ENCODE peak calls at places on chromosomes 4 and X, in four cellular contexts. One of them, this sample, is unnamed.

GRCh38 chrX:108312938-108313337 is 125.3 kb downstream of the COL4A6 start:
- DNase-seq in GM12891: no peak
- DNase-seq in K562: no peak
- DNase-seq in GM12878: no peak
- DNase-seq in this sample: no peak

GRCh38 chr4:155249036-155249566 is 40.7 kb downstream of the NPY2R start:
- DNase-seq in GM12878: no peak
- DNase-seq in GM12891: no peak
- DNase-seq in K562: no peak
- DNase-seq in this sample: no peak

GRCh38 chr4:177771645-177772044 is 329.4 kb upstream of the AGA start:
- DNase-seq in GM12878: no peak
- DNase-seq in GM12891: no peak
- DNase-seq in K562: no peak
- DNase-seq in this sample: no peak

GRCh38 chr4:182339246-182339645 is 96.0 kb downstream of the TENM3 start:
- DNase-seq in GM12891: no peak
- DNase-seq in K562: no peak
- DNase-seq in GM12878: no peak
- DNase-seq in this sample: no peak

GRCh38 chr4:144399927-144400326 is 246.0 kb upstream of the HHIP start:
- DNase-seq in GM12878: no peak
- DNase-seq in GM12891: no peak
- DNase-seq in K562: no peak
- DNase-seq in this sample: no peak

GRCh38 chrX:115494133-115494532 is 66.8 kb upstream of the PLS3 start:
- DNase-seq in GM12891: no peak
- DNase-seq in K562: no peak
- DNase-seq in GM12878: no peak
- DNase-seq in this sample: no peak

GRCh38 chr4:15294202-15294601 is 133.6 kb upstream of the C1QTNF7 start:
- DNase-seq in GM12878: no peak
- DNase-seq in GM12891: no peak
- DNase-seq in K562: no peak
- DNase-seq in this sample: no peak

GRCh38 chr4:78864405-78865024 is 74.7 kb downstream of the PAQR3 start:
- DNase-seq in K562: peak; percentile 24
- DNase-seq in GM12878: peak; percentile 44
- DNase-seq in GM12891: no peak
- DNase-seq in this sample: peak; percentile 56

GRCh38 chr4:26462874-26463273 is 27.4 kb downstream of the CCKAR start:
- DNase-seq in GM12891: no peak
- DNase-seq in GM12878: no peak
- DNase-seq in K562: no peak
- DNase-seq in this sample: no peak

GRCh38 chr4:3306465-3306864 is 13.6 kb downstream of the RGS12 start:
- DNase-seq in GM12891: no peak
- DNase-seq in GM12878: no peak
- DNase-seq in K562: no peak
- DNase-seq in this sample: no peak

GRCh38 chr4:103099691-103100392 is at the start of gene BDH2:
- DNase-seq in GM12891: peak; percentile 43
- DNase-seq in GM12878: peak; percentile 72
- DNase-seq in K562: peak; percentile 69
- DNase-seq in this sample: peak; percentile 82

GRCh38 chr4:26152051-26152450 is 168.8 kb upstream of the RBPJ start:
- DNase-seq in GM12891: no peak
- DNase-seq in GM12878: no peak
- DNase-seq in K562: no peak
- DNase-seq in this sample: no peak

GRCh38 chrX:10395643-10396042 is 224.7 kb downstream of the MID1 start:
- DNase-seq in GM12878: no peak
- DNase-seq in K562: no peak
- DNase-seq in GM12891: no peak
- DNase-seq in this sample: peak; percentile 88

GRCh38 chr4:3286335-3287175 is 6.3 kb upstream of the RGS12 start:
- DNase-seq in GM12891: no peak
- DNase-seq in GM12878: peak; percentile 70
- DNase-seq in K562: no peak
- DNase-seq in this sample: no peak

GRCh38 chr4:151728679-151729078 is 32.1 kb downstream of the GATB start:
- DNase-seq in GM12878: no peak
- DNase-seq in K562: no peak
- DNase-seq in GM12891: no peak
- DNase-seq in this sample: no peak

GRCh38 chr4:8248091-8248490 is 21.5 kb upstream of the HTRA3 start:
- DNase-seq in GM12891: no peak
- DNase-seq in K562: no peak
- DNase-seq in GM12878: no peak
- DNase-seq in this sample: no peak
- TF ChIP-seq SPI1 in GM12891: no peak
- TF ChIP-seq SPI1 in K562: no peak
- TF ChIP-seq SPI1 in GM12878: no peak
- TF ChIP-seq SPI1 in this sample: no peak

DNA sequence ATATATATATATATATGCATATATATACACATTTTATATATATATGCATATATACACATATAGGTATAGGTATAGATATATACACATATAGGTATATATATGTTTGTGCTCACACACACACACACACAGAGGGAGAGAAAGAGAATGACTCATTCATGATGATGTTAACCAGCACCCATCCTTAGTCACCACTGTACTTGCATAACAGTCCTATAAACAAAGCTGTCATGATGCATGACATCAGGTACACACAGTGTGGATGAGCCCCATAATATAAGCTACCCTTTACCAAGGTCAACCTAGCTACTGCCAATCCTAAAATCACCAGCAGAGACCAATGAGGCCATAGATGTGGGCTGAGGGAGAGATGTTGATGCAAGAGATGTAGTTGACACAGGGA is 1408.0 kb downstream of the RAPGEF2 start:
- DNase-seq in GM12878: no peak
- DNase-seq in GM12891: no peak
- DNase-seq in K562: no peak
- DNase-seq in this sample: no peak
- TF ChIP-seq SPI1 in GM12878: no peak
- TF ChIP-seq SPI1 in GM12891: no peak
- TF ChIP-seq SPI1 in K562: no peak
- TF ChIP-seq SPI1 in this sample: no peak

DNA sequence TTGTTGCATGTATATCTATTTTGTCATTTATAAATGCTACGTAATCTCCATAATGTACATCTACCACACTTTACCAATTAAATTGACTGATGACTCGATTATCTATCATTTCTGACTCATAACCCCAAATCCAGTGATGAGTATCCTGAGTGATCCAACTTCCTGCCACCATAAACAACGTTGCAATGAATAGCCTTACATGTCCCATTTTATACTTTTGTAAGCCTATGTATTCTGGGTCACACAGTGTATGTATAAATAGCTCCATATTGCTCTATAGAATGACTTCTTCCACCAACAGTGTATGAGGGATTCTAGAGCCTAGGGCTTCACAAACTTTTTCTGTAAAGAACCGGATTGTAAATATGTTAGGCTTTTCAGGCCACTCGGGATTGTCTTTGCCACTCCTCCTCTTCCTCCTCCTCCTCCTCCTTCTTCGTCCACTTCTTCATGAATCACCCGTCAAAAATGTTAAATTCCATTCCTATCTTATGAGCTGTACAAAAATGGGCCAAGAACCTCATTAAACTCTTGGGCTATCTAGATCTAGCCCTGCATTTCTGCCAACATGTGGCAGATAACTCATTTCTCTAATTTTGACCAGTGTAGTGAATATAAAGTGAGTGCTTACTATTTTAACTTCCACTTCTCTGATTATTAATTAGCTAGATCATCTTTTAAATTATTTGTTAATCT is 672.2 kb upstream of the AMOT start:
- DNase-seq in K562: no peak
- DNase-seq in GM12878: no peak
- DNase-seq in GM12891: no peak
- DNase-seq in this sample: no peak
- TF ChIP-seq SPI1 in K562: no peak
- TF ChIP-seq SPI1 in GM12878: no peak
- TF ChIP-seq SPI1 in GM12891: no peak
- TF ChIP-seq SPI1 in this sample: no peak

GRCh38 chr4:36322921-36323354 is 41.5 kb downstream of the DTHD1 start:
- DNase-seq in GM12878: peak; percentile 64
- DNase-seq in GM12891: no peak
- DNase-seq in K562: no peak
- DNase-seq in this sample: no peak
- TF ChIP-seq SPI1 in GM12878: peak; percentile 57
- TF ChIP-seq SPI1 in GM12891: peak; percentile 59
- TF ChIP-seq SPI1 in K562: no peak
- TF ChIP-seq SPI1 in this sample: no peak